ENCODE peak calls at places on chromosomes 11 and 22, in nine cellular contexts. F, X, T, W, J, A, M, N and R are unnamed samples.
A peak's percentile ranks its signal among the peaks of the same experiment; 100 is the strongest.

GRCh38 chr22:50068096-50068495 is 10.0 kb upstream of the TTLL8 start:
- DNase-seq in A (no peak), N (no peak), X (no peak), T (no peak), F (no peak), J (no peak), M (no peak), W (no peak), R (no peak)

GRCh38 chr11:119727523-119728081 is 1.4 kb downstream of the NECTIN1 start:
- DNase-seq in X (no peak), N (peak; percentile 36), T (peak; percentile 44), A (peak; percentile 2), J (no peak), F (peak; percentile 21), M (peak; percentile 89), W (no peak), R (no peak)

GRCh38 chr22:17213976-17214375 is 5.3 kb downstream of the ADA2 start:
- DNase-seq in F (no peak), A (no peak), W (no peak), T (peak; percentile 50), M (peak; percentile 72), X (no peak), J (peak; percentile 62), N (no peak), R (peak; percentile 11)

GRCh38 chr11:66835762-66836405 is 7.4 kb upstream of the RCE1 start:
- DNase-seq in J (no peak), F (no peak), A (no peak), M (no peak), N (no peak), W (no peak), T (no peak), X (no peak), R (no peak)

GRCh38 chr11:44016546-44017442 is 31.0 kb upstream of the ACCSL start:
- DNase-seq in X (no peak), T (no peak), N (no peak), F (no peak), W (no peak), J (no peak), A (no peak), M (no peak), R (no peak)

GRCh38 chr11:16815047-16815767 is 76.8 kb downstream of the C11orf58 start:
- DNase-seq in N (peak; percentile 94), W (no peak), X (no peak), T (no peak), A (no peak), J (peak; percentile 16), M (no peak), F (no peak), R (no peak)

GRCh38 chr11:133930053-133930766 is 26.6 kb downstream of the IGSF9B start:
- DNase-seq in X (no peak), N (no peak), M (no peak), F (no peak), A (no peak), T (no peak), J (no peak), W (no peak), R (no peak)

GRCh38 chr22:27115816-27116256 is 458.4 kb downstream of the MIAT start:
- DNase-seq in X (peak; percentile 35), N (peak; percentile 15), F (no peak), W (no peak), T (no peak), A (peak; percentile 89), J (no peak), M (no peak), R (no peak)

GRCh38 chr11:60781286-60782044 is 3.7 kb upstream of the MS4A10 start:
- DNase-seq in M (no peak), A (no peak), W (no peak), X (no peak), J (no peak), N (no peak), F (no peak), T (no peak), R (no peak)